ENCODE peak calls at places on chromosome 20, in seven cellular contexts. One of them, this sample, is unnamed.

GRCh38 chr20:22001886-22002285 is 296.4 kb downstream of the PAX1 start:
- DNase-seq in CD4-positive, alpha-beta T cell: no peak
- DNase-seq in stimulated activated CD4-positive, alpha-beta T cell treated with anti-CD3 and anti-CD28 coated beads, Interleukin-4, amount 100 ng/mL, for 48 hours: no peak
- DNase-seq in D341Med: no peak
- DNase-seq in EL: no peak
- DNase-seq in NCI-H1694 treated with DMSO at 0.1 percent for 48 hours: no peak
- DNase-seq in stimulated activated effector memory CD8-positive, alpha-beta T cell treated with anti-CD3 and anti-CD28 coated beads, Interleukin-12 subunit alpha, Interleukin-12 subunit beta, amount 100 ng/mL, for 72 hours: no peak
- DNase-seq in this sample: no peak

GRCh38 chr20:54228841-54229240 is 21.0 kb downstream of the PFDN4 start:
- DNase-seq in D341Med: no peak
- DNase-seq in CD4-positive, alpha-beta T cell: no peak
- DNase-seq in EL: no peak
- DNase-seq in NCI-H1694 treated with DMSO at 0.1 percent for 48 hours: no peak
- DNase-seq in stimulated activated CD4-positive, alpha-beta T cell treated with anti-CD3 and anti-CD28 coated beads, Interleukin-4, amount 100 ng/mL, for 48 hours: no peak
- DNase-seq in stimulated activated effector memory CD8-positive, alpha-beta T cell treated with anti-CD3 and anti-CD28 coated beads, Interleukin-12 subunit alpha, Interleukin-12 subunit beta, amount 100 ng/mL, for 72 hours: no peak
- DNase-seq in this sample: no peak

GRCh38 chr20:3452127-3452526 is 18.7 kb upstream of the ATRN start:
- DNase-seq in NCI-H1694 treated with DMSO at 0.1 percent for 48 hours: no peak
- DNase-seq in D341Med: no peak
- DNase-seq in stimulated activated CD4-positive, alpha-beta T cell treated with anti-CD3 and anti-CD28 coated beads, Interleukin-4, amount 100 ng/mL, for 48 hours: no peak
- DNase-seq in EL: no peak
- DNase-seq in CD4-positive, alpha-beta T cell: no peak
- DNase-seq in stimulated activated effector memory CD8-positive, alpha-beta T cell treated with anti-CD3 and anti-CD28 coated beads, Interleukin-12 subunit alpha, Interleukin-12 subunit beta, amount 100 ng/mL, for 72 hours: no peak
- DNase-seq in this sample: no peak

GRCh38 chr20:33697129-33697528 is 10.9 kb upstream of the E2F1 start:
- DNase-seq in NCI-H1694 treated with DMSO at 0.1 percent for 48 hours: no peak
- DNase-seq in stimulated activated CD4-positive, alpha-beta T cell treated with anti-CD3 and anti-CD28 coated beads, Interleukin-4, amount 100 ng/mL, for 48 hours: no peak
- DNase-seq in EL: peak; percentile 57
- DNase-seq in D341Med: no peak
- DNase-seq in stimulated activated effector memory CD8-positive, alpha-beta T cell treated with anti-CD3 and anti-CD28 coated beads, Interleukin-12 subunit alpha, Interleukin-12 subunit beta, amount 100 ng/mL, for 72 hours: no peak
- DNase-seq in CD4-positive, alpha-beta T cell: no peak
- DNase-seq in this sample: no peak

GRCh38 chr20:6768228-6769185 is 1.0 kb downstream of the BMP2 start:
- DNase-seq in stimulated activated CD4-positive, alpha-beta T cell treated with anti-CD3 and anti-CD28 coated beads, Interleukin-4, amount 100 ng/mL, for 48 hours: no peak
- DNase-seq in D341Med: peak; percentile 42
- DNase-seq in CD4-positive, alpha-beta T cell: no peak
- DNase-seq in EL: no peak
- DNase-seq in stimulated activated effector memory CD8-positive, alpha-beta T cell treated with anti-CD3 and anti-CD28 coated beads, Interleukin-12 subunit alpha, Interleukin-12 subunit beta, amount 100 ng/mL, for 72 hours: no peak
- DNase-seq in NCI-H1694 treated with DMSO at 0.1 percent for 48 hours: no peak
- DNase-seq in this sample: peak; percentile 36

GRCh38 chr20:47181056-47181862 is 175.2 kb downstream of the ZMYND8 start:
- DNase-seq in NCI-H1694 treated with DMSO at 0.1 percent for 48 hours: no peak
- DNase-seq in stimulated activated effector memory CD8-positive, alpha-beta T cell treated with anti-CD3 and anti-CD28 coated beads, Interleukin-12 subunit alpha, Interleukin-12 subunit beta, amount 100 ng/mL, for 72 hours: no peak
- DNase-seq in EL: peak; percentile 83
- DNase-seq in stimulated activated CD4-positive, alpha-beta T cell treated with anti-CD3 and anti-CD28 coated beads, Interleukin-4, amount 100 ng/mL, for 48 hours: no peak
- DNase-seq in CD4-positive, alpha-beta T cell: no peak
- DNase-seq in D341Med: no peak
- DNase-seq in this sample: no peak

GRCh38 chr20:32702706-32703425 is 29.1 kb upstream of the C20orf203 start:
- DNase-seq in stimulated activated CD4-positive, alpha-beta T cell treated with anti-CD3 and anti-CD28 coated beads, Interleukin-4, amount 100 ng/mL, for 48 hours: no peak
- DNase-seq in D341Med: no peak
- DNase-seq in stimulated activated effector memory CD8-positive, alpha-beta T cell treated with anti-CD3 and anti-CD28 coated beads, Interleukin-12 subunit alpha, Interleukin-12 subunit beta, amount 100 ng/mL, for 72 hours: no peak
- DNase-seq in NCI-H1694 treated with DMSO at 0.1 percent for 48 hours: peak; percentile 2
- DNase-seq in CD4-positive, alpha-beta T cell: no peak
- DNase-seq in EL: no peak
- DNase-seq in this sample: no peak

GRCh38 chr20:21505810-21506530 is 7.9 kb downstream of the NKX2-2 start:
- DNase-seq in stimulated activated CD4-positive, alpha-beta T cell treated with anti-CD3 and anti-CD28 coated beads, Interleukin-4, amount 100 ng/mL, for 48 hours: peak; percentile 72
- DNase-seq in CD4-positive, alpha-beta T cell: peak; percentile 42
- DNase-seq in stimulated activated effector memory CD8-positive, alpha-beta T cell treated with anti-CD3 and anti-CD28 coated beads, Interleukin-12 subunit alpha, Interleukin-12 subunit beta, amount 100 ng/mL, for 72 hours: peak; percentile 72
- DNase-seq in NCI-H1694 treated with DMSO at 0.1 percent for 48 hours: no peak
- DNase-seq in EL: peak; percentile 37
- DNase-seq in D341Med: peak; percentile 93
- DNase-seq in this sample: peak; percentile 85

GRCh38 chr20:11015440-11015839 is 341.6 kb upstream of the JAG1 start:
- DNase-seq in NCI-H1694 treated with DMSO at 0.1 percent for 48 hours: no peak
- DNase-seq in stimulated activated effector memory CD8-positive, alpha-beta T cell treated with anti-CD3 and anti-CD28 coated beads, Interleukin-12 subunit alpha, Interleukin-12 subunit beta, amount 100 ng/mL, for 72 hours: no peak
- DNase-seq in stimulated activated CD4-positive, alpha-beta T cell treated with anti-CD3 and anti-CD28 coated beads, Interleukin-4, amount 100 ng/mL, for 48 hours: no peak
- DNase-seq in CD4-positive, alpha-beta T cell: no peak
- DNase-seq in EL: no peak
- DNase-seq in D341Med: no peak
- DNase-seq in this sample: no peak

This sample was measured in glutamatergic neuron.